ENCODE peak calls at places on chromosomes 3 and 15, in seven cellular contexts. C is AG08396; W is COR-L47; S is activated CD8-positive, alpha-beta memory T cell treated with anti-CD3 and anti-CD28 coated beads, Interleukin-2, amount 10 ng/mL, durations not matched to agents 7 days and 5 days; J is RWPE1; N is RPMI7951; H is left ventricle myocardium inferior. F is an unnamed sample.

GRCh38 chr3:114624047-114624445 is 330.2 kb downstream of the TIGIT start:
- DNase-seq in W (no peak), J (no peak), S (no peak), C (peak), N (peak), H (peak), F (no peak)

GRCh38 chr3:139151530-139151929 is 106.8 kb upstream of the PRR23C start:
- DNase-seq in H (no peak), J (no peak), N (no peak), S (no peak), W (no peak), C (no peak), F (no peak)

GRCh38 chr15:58575045-58575786 is 143.4 kb downstream of the LIPC start:
- DNase-seq in H (no peak), W (no peak), S (no peak), N (no peak), J (no peak), C (no peak), F (no peak)

GRCh38 chr3:143221446-143221845 is 101.9 kb downstream of the CHST2 start:
- DNase-seq in J (no peak), H (no peak), W (no peak), N (no peak), S (no peak), C (no peak), F (no peak)

GRCh38 chr15:41215708-41216107 is 14.8 kb downstream of the EXD1 start:
- DNase-seq in S (no peak), N (no peak), J (no peak), H (no peak), C (no peak), W (no peak), F (no peak)

GRCh38 chr3:85270488-85270887 is 311.7 kb downstream of the CADM2 start:
- DNase-seq in W (no peak), J (no peak), C (no peak), S (no peak), H (no peak), N (no peak), F (no peak)

GRCh38 chr3:133383175-133383574 is 16.7 kb upstream of the BFSP2 start:
- DNase-seq in H (no peak), W (no peak), N (no peak), S (no peak), C (no peak), J (peak), F (no peak)

GRCh38 chr15:40353697-40354096 is 2.9 kb downstream of the PHGR1 start:
- DNase-seq in S (no peak), W (no peak), J (no peak), C (no peak), H (no peak), N (no peak), F (no peak)

GRCh38 chr15:69074011-69074842 is 59.7 kb downstream of the NOX5 start:
- DNase-seq in J (peak), C (peak), W (peak), N (peak), S (no peak), H (peak), F (no peak)

GRCh38 chr3:58899159-58899952 is 150.5 kb downstream of the CFAP20DC start:
- DNase-seq in S (peak), N (peak), H (peak), J (peak), W (no peak), C (no peak), F (no peak)

GRCh38 chr3:112390783-112391641 is 58.1 kb downstream of the CD200 start:
- DNase-seq in C (peak), W (peak), J (peak), N (peak), S (no peak), H (no peak), F (peak)

GRCh38 chr3:15102833-15103232 is 3.9 kb upstream of the RBSN start:
- DNase-seq in W (no peak), N (no peak), S (no peak), H (no peak), J (no peak), C (no peak), F (no peak)

GRCh38 chr3:127103116-127103515 is 89.8 kb upstream of the PRR23E start:
- DNase-seq in N (no peak), J (no peak), C (no peak), S (no peak), W (no peak), H (no peak), F (no peak)